ENCODE peak calls at places on chromosomes 13 and 19, in four cellular contexts. H is HAP-1, P is upper lobe of right lung, Q is PC-9. O is an unnamed sample. For H3K27me3, the result is how much of the 10 kb centered on the place peaks cover.

GRCh38 chr13:75445717-75446529 is 36.0 kb downstream of the TBC1D4 start:
- DNase-seq in Q (peak), P (no peak), H (no peak), O (no peak)

GRCh38 chr19:3586124-3586626 is 897 bp downstream of the GIPC3 start:
- DNase-seq in Q (no peak), H (peak), P (no peak), O (no peak)

GRCh38 chr13:32246468-32246867 is 68.7 kb downstream of the ZAR1L start:
- DNase-seq in P (no peak), H (peak), Q (peak), O (peak)

GRCh38 chr19:37329686-37330085 is 41.2 kb upstream of the ZNF527 start:
- DNase-seq in P (no peak), Q (peak), H (no peak), O (no peak)

GRCh38 chr19:45798995-45799517 is 6.4 kb upstream of the DMWD start:
- DNase-seq in H (peak), Q (peak), P (no peak), O (peak)

GRCh38 chr19:53908106-53908932 is 759 bp upstream of the CACNG7 start:
- DNase-seq in Q (no peak), P (no peak), H (peak), O (peak)

GRCh38 chr13:44257806-44258205 is 115.8 kb upstream of the SERP2 start:
- DNase-seq in P (no peak), Q (no peak), H (no peak), O (no peak)

GRCh38 chr13:21008026-21008425 is 53.4 kb downstream of the LATS2 start:
- DNase-seq in H (no peak), Q (no peak), P (peak), O (no peak)

GRCh38 chr19:42081584-42082258 is 5.8 kb downstream of the ZNF574 start:
- DNase-seq in P (no peak), H (no peak), Q (no peak), O (no peak)

GRCh38 chr19:53927745-53928144 is 18.7 kb downstream of the CACNG7 start:
- DNase-seq in Q (peak), P (no peak), H (peak), O (no peak)

GRCh38 chr13:112828082-112828699 is 138.4 kb downstream of the ATP11A start:
- DNase-seq in H (no peak), Q (no peak), P (no peak), O (no peak)

GRCh38 chr19:5832049-5832448 is 7.5 kb downstream of the FUT6 start:
- DNase-seq in H (no peak), Q (no peak), P (no peak), O (no peak)

GRCh38 chr19:16104722-16105121 is 7.0 kb upstream of the RAB8A start:
- DNase-seq in Q (no peak), P (no peak), H (no peak), O (no peak)

GRCh38 chr13:96984061-96984508 is 10.2 kb downstream of the OXGR1 start:
- DNase-seq in Q (peak), P (peak), H (peak), O (no peak)

GRCh38 chr19:19537321-19538048 is 580 bp upstream of the CILP2 start:
- DNase-seq in H (no peak), P (no peak), Q (no peak), O (no peak)

GRCh38 chr19:41701401-41702075 is 6.9 kb upstream of the CEACAM5 start:
- DNase-seq in H (peak), P (peak), Q (no peak), O (no peak)

GRCh38 chr13:48656621-48657020 is 2.9 kb downstream of the CYSLTR2 start:
- DNase-seq in Q (no peak), H (no peak), P (no peak), O (no peak)

GRCh38 chr13:79780240-79780639 is 299.3 kb downstream of the NDFIP2 start:
- DNase-seq in H (no peak), Q (no peak), P (no peak), O (no peak)

GRCh38 chr19:6536138-6536671 is 5.4 kb downstream of the TNFSF9 start:
- DNase-seq in H (peak), P (no peak), Q (peak), O (peak)

GRCh38 chr19:2014081-2014693 is 1.3 kb downstream of the BTBD2 start:
- DNase-seq in P (no peak), Q (no peak), H (no peak), O (no peak)

GRCh38 chr13:60329221-60329983 is 67.6 kb upstream of the TDRD3 start:
- DNase-seq in H (peak), P (peak), Q (no peak), O (no peak)

GRCh38 chr13:65677906-65678305 is 1552.2 kb downstream of the PCDH9 start:
- DNase-seq in Q (no peak), H (no peak), P (no peak), O (no peak)

DNA sequence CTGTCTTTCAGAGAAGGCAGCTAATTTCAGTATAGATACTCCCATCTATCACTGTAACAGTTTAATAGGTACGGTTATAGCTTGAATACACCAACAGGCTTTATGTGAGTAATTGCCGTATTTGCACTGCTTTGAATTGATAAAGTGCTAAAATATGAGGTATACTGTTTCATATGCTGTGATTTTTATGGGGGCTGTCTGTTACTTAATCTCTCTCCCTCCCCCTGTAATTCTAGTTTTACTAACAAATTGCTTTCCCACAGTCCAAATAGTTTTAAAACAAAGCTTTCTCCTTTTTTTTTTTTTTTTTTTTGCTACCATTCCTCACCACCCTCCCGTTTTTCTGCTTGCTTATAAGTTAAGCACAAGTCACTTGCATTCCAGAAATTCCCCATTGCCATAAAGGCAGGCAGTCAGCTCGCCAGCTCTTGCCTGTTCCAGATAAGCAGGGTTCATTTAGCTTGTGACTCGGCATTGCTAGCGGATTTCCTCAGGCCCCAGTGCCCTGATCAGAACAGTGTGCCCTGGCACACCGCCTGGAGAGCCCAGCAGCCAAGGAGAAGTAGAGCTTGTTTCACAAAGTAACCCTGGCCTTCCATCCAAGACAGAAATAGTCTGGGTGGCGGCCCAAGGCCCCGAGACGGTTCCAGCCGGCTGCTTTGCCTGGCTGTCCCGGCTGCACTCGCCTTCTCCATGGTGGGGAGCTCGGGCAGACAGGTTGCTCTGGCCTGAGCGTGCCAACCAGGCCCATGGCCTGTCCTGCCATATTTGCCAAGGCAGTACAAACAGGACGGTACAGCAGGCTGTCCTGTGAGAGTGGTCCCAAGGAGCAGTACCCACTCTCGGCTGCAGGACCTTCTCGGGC is 43.5 kb upstream of the NPAS1 start:
- DNase-seq in Q (peak), P (peak), H (peak), O (no peak)
- H3K4me3 ChIP-seq in Q (no peak), P (no peak), H (no peak), O (no peak)

DNA sequence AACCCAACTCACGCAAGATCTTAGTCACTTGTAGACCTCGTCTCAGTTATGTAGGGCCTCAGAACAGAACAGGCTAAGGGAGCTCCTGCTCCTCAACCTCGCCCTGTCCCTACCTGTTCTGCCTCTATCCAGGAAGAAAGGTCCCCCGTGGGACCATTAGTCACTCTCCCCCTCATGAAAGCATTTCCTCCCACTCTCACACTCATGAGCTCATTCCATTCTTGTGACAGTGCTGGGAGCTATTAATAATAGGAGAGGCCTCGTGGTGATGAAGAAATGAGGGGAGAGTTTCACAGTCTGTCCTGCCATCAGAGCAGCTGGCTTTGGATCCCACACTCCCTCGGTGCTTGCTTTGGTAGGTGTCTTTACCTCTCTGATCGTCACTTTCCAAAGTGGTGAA is 10.2 kb downstream of the PPP2R1A start:
- DNase-seq in Q (peak), H (no peak), P (no peak), O (no peak)
- H3K27me3 ChIP-seq in Q (under half), H (under half), P (under half), O (under half)

GRCh38 chr13:41648314-41648935 is 191.1 kb downstream of the RGCC start:
- DNase-seq in Q (peak), P (no peak), H (no peak), O (no peak)
- H3K4me3 ChIP-seq in Q (no peak), P (no peak), H (no peak), O (no peak)

GRCh38 chr13:22936228-22936627 is 244.6 kb upstream of the SGCG start:
- DNase-seq in P (no peak), H (no peak), Q (no peak), O (no peak)
- H3K27me3 ChIP-seq in P (under half), H (under half), Q (under half), O (under half)

GRCh38 chr13:42384265-42384664 is 112.3 kb downstream of the AKAP11 start:
- DNase-seq in P (no peak), Q (no peak), H (no peak), O (no peak)

GRCh38 chr13:42392706-42393572 is 121.0 kb downstream of the AKAP11 start:
- DNase-seq in Q (no peak), P (no peak), H (no peak), O (no peak)

GRCh38 chr13:42392180-42392579 is 120.2 kb downstream of the AKAP11 start:
- DNase-seq in H (no peak), Q (no peak), P (no peak), O (no peak)

GRCh38 chr13:42393573-42394360 is 121.8 kb downstream of the AKAP11 start:
- DNase-seq in P (no peak), H (no peak), Q (no peak), O (no peak)

DNA sequence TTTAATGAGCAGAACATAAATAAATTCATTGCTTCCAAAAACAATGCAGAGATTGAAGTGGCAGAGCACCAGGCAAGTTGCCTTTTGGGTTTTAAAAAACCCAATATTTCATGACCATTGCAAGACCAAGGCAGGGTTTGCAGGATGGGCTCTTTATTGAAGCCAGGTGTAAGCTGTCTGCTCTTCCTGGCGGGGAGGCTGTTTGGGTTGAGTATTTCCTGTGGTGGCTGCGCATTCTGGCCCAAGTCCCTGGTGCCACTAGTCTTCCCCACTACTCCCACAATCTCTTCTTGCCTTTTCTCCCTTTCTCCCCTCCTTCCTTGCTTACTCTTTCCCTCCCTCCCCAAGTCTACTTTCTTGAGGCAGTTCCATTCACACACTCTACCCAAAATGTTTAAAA is 116.4 kb downstream of the AKAP11 start:
- DNase-seq in Q (no peak), P (no peak), H (no peak), O (no peak)
- H3K4me3 ChIP-seq in Q (no peak), P (no peak), H (no peak), O (no peak)

GRCh38 chr13:87677043-87677333 is 5.8 kb downstream of the SLITRK5 start:
- DNase-seq in H (no peak), P (no peak), Q (no peak), O (no peak)

GRCh38 chr13:87677334-87678234 is 6.4 kb downstream of the SLITRK5 start:
- DNase-seq in H (no peak), P (peak), Q (no peak), O (no peak)

GRCh38 chr13:87676254-87677042 is 5.3 kb downstream of the SLITRK5 start:
- DNase-seq in P (no peak), H (no peak), Q (no peak), O (no peak)

GRCh38 chr13:87674143-87674772 is 3.1 kb downstream of the SLITRK5 start:
- DNase-seq in Q (no peak), H (no peak), P (no peak), O (no peak)

DNA sequence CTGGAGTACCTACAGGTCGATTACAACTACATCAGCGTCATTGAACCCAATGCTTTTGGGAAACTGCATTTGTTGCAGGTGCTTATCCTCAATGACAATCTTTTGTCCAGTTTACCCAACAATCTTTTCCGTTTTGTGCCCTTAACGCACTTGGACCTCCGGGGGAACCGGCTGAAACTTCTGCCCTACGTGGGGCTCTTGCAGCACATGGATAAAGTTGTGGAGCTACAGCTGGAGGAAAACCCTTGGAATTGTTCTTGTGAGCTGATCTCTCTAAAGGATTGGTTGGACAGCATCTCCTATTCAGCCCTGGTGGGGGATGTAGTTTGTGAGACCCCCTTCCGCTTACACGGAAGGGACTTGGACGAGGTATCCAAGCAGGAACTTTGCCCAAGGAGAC is 4.7 kb downstream of the SLITRK5 start:
- DNase-seq in P (no peak), Q (no peak), H (no peak), O (no peak)
- H3K27me3 ChIP-seq in P (half or more), Q (under half), H (under half), O (under half)

GRCh38 chr19:29509456-29509855 is 16.3 kb upstream of the VSTM2B start:
- DNase-seq in Q (no peak), P (peak), H (no peak), O (no peak)
- H3K4me3 ChIP-seq in Q (no peak), P (no peak), H (no peak), O (no peak)

GRCh38 chr19:8609210-8610040 is 1.1 kb downstream of the ADAMTS10 start:
- DNase-seq in Q (no peak), H (peak), P (peak), O (no peak)

GRCh38 chr19:8608858-8609209 is 1.7 kb downstream of the ADAMTS10 start:
- DNase-seq in Q (no peak), P (no peak), H (no peak), O (no peak)

GRCh38 chr19:8610928-8611284 is 391 bp upstream of the ADAMTS10 start:
- DNase-seq in H (no peak), P (no peak), Q (no peak), O (no peak)

GRCh38 chr19:8611391-8611883 is 922 bp upstream of the ADAMTS10 start:
- DNase-seq in H (no peak), Q (no peak), P (no peak), O (no peak)

GRCh38 chr19:8610041-8610927 is at the start of gene ADAMTS10:
- DNase-seq in Q (no peak), H (peak), P (no peak), O (no peak)
- H3K27me3 ChIP-seq in Q (under half), H (under half), P (under half), O (under half)

DNA sequence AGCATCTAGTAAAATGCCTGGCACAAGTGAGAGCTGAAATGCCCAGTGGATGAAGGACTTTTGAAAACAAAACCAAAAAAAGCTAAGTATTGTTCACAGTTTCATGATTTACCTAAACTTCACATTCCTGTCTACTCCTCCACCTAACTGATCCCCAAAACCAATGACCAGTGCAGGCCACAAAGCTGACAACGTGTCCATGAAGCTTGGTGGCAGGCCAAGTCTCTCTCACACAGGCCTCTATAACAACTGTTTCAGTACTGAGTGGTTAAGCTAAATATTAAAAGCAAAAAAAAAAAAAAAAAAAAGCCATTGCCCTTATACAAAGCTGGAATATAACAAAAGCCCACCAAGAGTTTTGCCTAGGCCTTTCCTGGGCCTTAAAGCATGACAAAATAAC is 36.4 kb downstream of the STK24 start:
- DNase-seq in P (no peak), H (no peak), Q (no peak), O (no peak)
- H3K4me3 ChIP-seq in P (no peak), H (no peak), Q (no peak), O (no peak)